ENCODE peak calls at places on chromosomes 3 and 15, in four cellular contexts. S is skeletal muscle cell, C is C1 segment of cervical spinal cord, F is HT1080. U is an unnamed sample.

GRCh38 chr3:151400341-151400740 is 15.8 kb upstream of the P2RY12 start:
- DNase-seq in S (no peak), C (no peak), F (no peak), U (no peak)

GRCh38 chr3:62682826-62683225 is 192.4 kb downstream of the CADPS start:
- DNase-seq in S (no peak), C (no peak), F (no peak), U (no peak)

GRCh38 chr15:31079519-31079918 is 22.0 kb downstream of the TRPM1 start:
- DNase-seq in S (no peak), C (no peak), F (no peak), U (peak)

GRCh38 chr3:118128886-118129285 is 905.8 kb downstream of the IGSF11 start:
- DNase-seq in S (peak), C (no peak), F (peak), U (peak)

GRCh38 chr15:68231102-68231818 is 1.7 kb upstream of the CLN6 start:
- DNase-seq in S (no peak), C (no peak), F (no peak), U (no peak)

GRCh38 chr15:36465304-36465703 is 114.1 kb upstream of the CDIN1 start:
- DNase-seq in S (no peak), C (no peak), F (no peak), U (no peak)

GRCh38 chr15:49145651-49146609 is 9.5 kb downstream of the COPS2 start:
- DNase-seq in S (no peak), C (no peak), F (peak), U (no peak)

GRCh38 chr3:110731148-110731547 is 340.5 kb upstream of the NECTIN3 start:
- DNase-seq in S (no peak), C (no peak), F (no peak), U (no peak)

GRCh38 chr3:52062499-52062898 is 6.1 kb upstream of the DUSP7 start:
- DNase-seq in S (no peak), C (no peak), F (peak), U (peak)

GRCh38 chr3:173529062-173529711 is 131.6 kb downstream of the NLGN1 start:
- DNase-seq in S (no peak), C (no peak), F (peak), U (no peak)

GRCh38 chr3:113436794-113437193 is 4.5 kb downstream of the CFAP44 start:
- DNase-seq in S (peak), C (peak), F (peak), U (peak)

GRCh38 chr15:41281236-41281635 is 50.2 kb downstream of the CHP1 start:
- DNase-seq in S (peak), C (no peak), F (peak), U (peak)

GRCh38 chr3:114899186-114899931 is 247.7 kb downstream of the ZBTB20 start:
- DNase-seq in S (peak), C (no peak), F (no peak), U (no peak)

GRCh38 chr3:138186803-138187295 is 252 bp upstream of the ARMC8 start:
- DNase-seq in S (no peak), C (no peak), F (peak), U (peak)

GRCh38 chr3:97910931-97911351 is 61.3 kb downstream of the RIOX2 start:
- DNase-seq in S (no peak), C (no peak), F (no peak), U (no peak)

GRCh38 chr15:48555244-48555804 is 90.2 kb downstream of the FBN1 start:
- DNase-seq in S (peak), C (no peak), F (peak), U (no peak)

GRCh38 chr15:29677871-29678431 is 144.3 kb downstream of the TJP1 start:
- DNase-seq in S (no peak), C (no peak), F (no peak), U (no peak)

GRCh38 chr3:29693863-29694262 is 413.0 kb downstream of the RBMS3 start:
- DNase-seq in S (peak), C (no peak), F (peak), U (peak)

GRCh38 chr3:45497963-45498362 is 96.6 kb upstream of the LIMD1 start:
- DNase-seq in S (no peak), C (no peak), F (no peak), U (no peak)

GRCh38 chr3:129312021-129312639 is 33.5 kb downstream of the HMCES start:
- DNase-seq in S (no peak), C (no peak), F (no peak), U (no peak)

GRCh38 chr3:195009607-195010006 is 261.4 kb downstream of the XXYLT1 start:
- DNase-seq in S (no peak), C (no peak), F (no peak), U (no peak)

GRCh38 chr3:17045705-17046104 is 160.9 kb downstream of the PLCL2 start:
- DNase-seq in S (no peak), C (no peak), F (no peak), U (no peak)

U was measured in AG04450.